ENCODE peak calls at places on chromosomes 11 and 22, in eight cellular contexts. G is RWPE2; U is IMR-90; L is endodermal cell; V is mammary epithelial cell; J is colonic mucosa; C is foreskin keratinocyte; Q is naive thymus-derived CD4-positive, alpha-beta T cell. F is an unnamed sample.

GRCh38 chr22:27100789-27101188 is 443.4 kb downstream of the MIAT start:
- DNase-seq in G (no peak), Q (no peak), V (peak; percentile 9), C (no peak), J (no peak), L (peak; percentile 77), U (peak; percentile 45), F (no peak)

GRCh38 chr11:23226331-23226909 is 366.1 kb upstream of the CCDC179 start:
- DNase-seq in J (no peak), L (no peak), C (peak; percentile 36), G (no peak), Q (no peak), V (peak; percentile 47), U (peak; percentile 77), F (no peak)

GRCh38 chr11:61797263-61797944 is 4.7 kb downstream of the FEN1 start:
- DNase-seq in G (no peak), J (peak; percentile 82), U (peak; percentile 88), L (peak; percentile 87), Q (peak; percentile 64), C (peak; percentile 58), V (peak; percentile 62), F (peak; percentile 37)

GRCh38 chr22:24402460-24403192 is 24.8 kb upstream of the ADORA2A start:
- DNase-seq in V (peak; percentile 80), L (no peak), C (peak; percentile 79), G (no peak), U (peak; percentile 94), Q (no peak), J (peak; percentile 95), F (no peak)

GRCh38 chr11:4539603-4540219 is 5.3 kb upstream of the OR52M1 start:
- DNase-seq in C (peak; percentile 13), U (peak; percentile 29), G (no peak), L (peak; percentile 81), Q (peak; percentile 47), J (peak; percentile 57), V (peak; percentile 14), F (peak; percentile 16)

GRCh38 chr11:118785362-118785761 is 5.6 kb downstream of the DDX6 start:
- DNase-seq in J (no peak), Q (no peak), G (no peak), L (no peak), C (no peak), U (peak; percentile 52), V (no peak), F (no peak)

GRCh38 chr11:120622189-120622912 is 110.8 kb downstream of the GRIK4 start:
- DNase-seq in Q (no peak), J (no peak), V (no peak), L (no peak), G (no peak), C (no peak), U (no peak), F (no peak)

GRCh38 chr11:124934862-124935547 is 842 bp downstream of the HEPACAM start:
- DNase-seq in L (no peak), G (no peak), V (peak; percentile 46), Q (no peak), U (peak; percentile 96), C (peak; percentile 76), J (no peak), F (no peak)

GRCh38 chr11:64770120-64770519 is 8.2 kb downstream of the SF1 start:
- DNase-seq in V (no peak), G (no peak), C (no peak), L (no peak), U (no peak), Q (no peak), J (no peak), F (no peak)

GRCh38 chr11:69390561-69390960 is 90.9 kb upstream of the LINC01488 start:
- DNase-seq in U (no peak), G (no peak), L (no peak), C (no peak), Q (no peak), V (no peak), J (no peak), F (no peak)

GRCh38 chr11:69393178-69393832 is 88.2 kb upstream of the LINC01488 start:
- DNase-seq in Q (no peak), L (no peak), J (no peak), V (no peak), C (no peak), G (no peak), U (no peak), F (no peak)

GRCh38 chr11:69392104-69392653 is 89.3 kb upstream of the LINC01488 start:
- DNase-seq in G (peak; percentile 29), V (no peak), Q (no peak), U (no peak), L (no peak), J (no peak), C (no peak), F (no peak)

GRCh38 chr11:69393865-69394233 is 87.6 kb upstream of the LINC01488 start:
- DNase-seq in V (no peak), G (no peak), Q (no peak), U (no peak), J (no peak), L (no peak), C (no peak), F (no peak)

DNA sequence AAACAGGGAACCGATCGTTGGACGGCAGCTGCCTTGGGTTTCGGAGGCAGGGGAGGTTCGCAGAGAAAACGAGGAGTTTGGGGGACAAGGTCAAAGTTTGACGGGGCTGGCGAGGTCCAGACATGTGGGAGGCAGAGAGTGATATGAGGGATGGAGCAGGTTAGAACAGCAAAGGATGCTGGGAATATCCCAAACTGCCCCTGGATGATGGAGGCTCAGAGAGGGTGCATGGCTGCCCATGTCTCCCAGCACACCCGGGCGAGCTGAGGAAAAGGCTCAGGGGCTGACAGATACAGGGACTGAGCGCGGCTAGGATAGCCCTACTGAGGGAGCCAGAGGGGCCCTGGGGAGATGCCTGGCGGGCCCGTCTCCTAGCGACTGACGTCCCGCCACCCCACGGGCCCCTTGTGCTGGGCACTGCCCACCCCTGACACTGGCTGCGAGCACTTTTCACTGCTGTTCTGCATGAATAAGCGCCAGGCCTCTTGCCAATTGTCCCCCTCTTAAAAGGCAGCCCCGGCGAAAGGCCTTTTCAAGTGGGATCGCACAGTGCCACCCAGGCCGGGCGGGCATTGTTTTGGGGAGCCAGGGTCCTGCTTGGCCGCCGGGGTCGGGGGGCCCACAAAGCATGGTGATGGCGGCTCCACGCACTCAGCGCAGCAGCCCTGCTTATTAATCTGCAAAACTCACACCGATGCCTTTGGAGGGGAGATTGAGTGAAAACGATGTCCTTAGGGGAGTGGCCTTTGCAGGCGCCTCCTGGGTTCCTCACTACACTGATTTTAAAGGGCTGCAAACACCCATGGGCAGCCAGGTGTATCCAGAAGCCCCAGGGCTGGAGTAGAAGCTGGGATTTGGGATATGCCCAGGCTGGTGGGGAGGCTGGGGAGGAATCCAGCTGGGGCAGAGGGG is 90.0 kb upstream of the LINC01488 start:
- DNase-seq in V (no peak), J (no peak), L (no peak), Q (no peak), G (no peak), C (no peak), U (no peak), F (no peak)
- H3K27ac ChIP-seq in V (no peak overlapping the region), J (no peak overlapping the region), L (no peak overlapping the region), Q (no peak overlapping the region), G (no peak overlapping the region), C (no peak overlapping the region), U (no peak overlapping the region), F (no peak overlapping the region)

DNA sequence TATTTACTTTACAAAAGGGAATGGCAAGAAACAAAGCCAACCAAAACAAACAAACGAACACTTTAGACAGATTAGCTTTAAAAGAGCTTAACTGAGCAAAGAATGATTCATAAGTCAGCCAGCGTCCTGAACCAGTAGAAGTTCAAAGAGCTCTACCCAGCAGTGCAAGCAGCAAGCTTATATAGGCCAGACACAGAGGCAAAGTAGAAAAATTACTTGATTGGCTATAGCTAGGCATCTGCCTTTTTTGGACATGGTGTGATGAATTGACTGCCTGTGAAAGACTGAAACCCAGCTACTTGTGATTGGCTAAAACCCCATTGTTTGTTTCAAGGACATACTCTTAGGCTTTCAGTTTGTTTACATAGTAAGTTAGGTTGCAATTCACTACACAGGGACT is 2120.0 kb upstream of the RAG2 start:
- DNase-seq in U (no peak), V (no peak), L (no peak), C (peak; percentile 39), J (no peak), G (no peak), Q (no peak), F (no peak)
- H3K27ac ChIP-seq in U (no peak overlapping the region), V (no peak overlapping the region), L (no peak overlapping the region), C (no peak overlapping the region), J (no peak overlapping the region), G (no peak overlapping the region), Q (no peak overlapping the region), F (no peak overlapping the region)

DNA sequence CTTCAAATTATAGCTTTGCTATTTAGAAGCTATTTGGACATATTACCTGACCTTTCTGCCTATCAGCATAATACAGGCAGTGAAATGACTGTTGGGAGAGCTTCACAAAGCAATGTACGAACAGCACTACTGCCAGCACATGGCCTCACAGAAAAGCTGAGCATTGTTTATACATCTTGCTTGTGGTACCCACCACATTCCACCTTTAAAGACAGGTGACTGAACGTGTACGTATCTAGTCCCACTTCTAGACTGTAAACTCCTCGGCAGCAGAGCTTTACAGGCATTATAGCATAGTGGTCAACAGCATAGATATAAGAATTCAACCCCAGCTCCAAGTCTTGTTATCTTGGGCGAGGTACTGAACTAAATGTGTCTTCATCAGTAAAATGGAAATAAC is 1.6 kb downstream of the JOSD1 start:
- DNase-seq in V (no peak), J (no peak), Q (no peak), G (no peak), C (no peak), L (no peak), U (no peak), F (no peak)
- H3K27ac ChIP-seq in V (peak overlapping the region; percentile 95), J (peak overlapping the region; percentile 95), Q (peak overlapping the region; percentile 100), G (peak overlapping the region; percentile 75), C (peak overlapping the region; percentile 95), L (no peak overlapping the region), U (peak overlapping the region; percentile 5), F (peak overlapping the region; percentile 91)

GRCh38 chr11:68854273-68854958 is 12.7 kb upstream of the CPT1A start:
- DNase-seq in J (no peak), V (no peak), C (no peak), L (no peak), U (no peak), G (no peak), Q (no peak), F (no peak)

GRCh38 chr11:68859123-68859522 is 17.4 kb upstream of the CPT1A start:
- DNase-seq in V (no peak), Q (no peak), C (no peak), L (no peak), G (no peak), J (no peak), U (no peak), F (no peak)

GRCh38 chr11:68852628-68853027 is 10.9 kb upstream of the CPT1A start:
- DNase-seq in G (no peak), L (no peak), J (no peak), C (no peak), V (no peak), U (no peak), Q (no peak), F (no peak)

GRCh38 chr11:68855205-68855978 is 13.7 kb upstream of the CPT1A start:
- DNase-seq in C (no peak), U (peak; percentile 55), G (no peak), J (peak; percentile 58), L (peak; percentile 86), Q (no peak), V (no peak), F (peak; percentile 36)

DNA sequence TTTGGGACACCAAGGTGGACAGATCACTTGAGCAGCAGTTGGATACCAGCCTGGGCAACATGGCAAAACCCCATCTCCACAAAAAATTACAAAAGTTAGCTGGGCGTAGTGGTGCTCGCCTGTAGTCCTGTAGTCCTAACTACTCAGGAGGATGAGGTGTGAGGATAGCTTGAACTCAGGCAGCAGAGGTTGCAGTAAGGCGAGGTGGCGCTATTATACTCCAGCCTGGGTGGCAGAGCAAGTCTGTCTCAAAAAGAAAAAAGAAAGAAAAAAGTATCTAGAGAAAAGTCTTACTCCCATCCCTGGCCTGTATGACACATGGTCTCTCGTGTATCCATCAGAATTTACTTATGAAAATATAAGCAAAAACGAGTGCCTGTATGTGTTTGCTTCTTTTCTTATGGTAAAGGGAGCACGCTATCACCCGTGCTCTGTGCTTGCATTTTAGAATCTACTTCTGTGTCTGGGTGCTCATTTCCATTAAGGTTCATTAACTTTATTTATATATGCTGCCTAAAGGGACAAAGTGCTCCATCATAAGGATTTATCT is 15.4 kb upstream of the CPT1A start:
- DNase-seq in Q (no peak), G (no peak), L (no peak), C (no peak), V (no peak), U (no peak), J (no peak), F (no peak)
- H3K27ac ChIP-seq in Q (no peak overlapping the region), G (no peak overlapping the region), L (no peak overlapping the region), C (no peak overlapping the region), V (no peak overlapping the region), U (no peak overlapping the region), J (peak overlapping the region; percentile 78), F (no peak overlapping the region)

F was measured in substantia nigra.